ENCODE peak calls at places on chromosomes 6 and 20, in six cellular contexts. Q, V, K, S, E and R are unnamed samples.

GRCh38 chr20:24634855-24635254 is 165.4 kb downstream of the SYNDIG1 start:
- DNase-seq in V (no peak), K (no peak), E (no peak), Q (no peak), S (no peak), R (no peak)

GRCh38 chr6:15504040-15504491 is 158.8 kb downstream of the DTNBP1 start:
- DNase-seq in E (peak), Q (peak), V (peak), S (peak), K (no peak), R (no peak)

GRCh38 chr6:109297719-109298118 is 84.5 kb downstream of the CD164 start:
- DNase-seq in V (no peak), E (no peak), S (no peak), K (no peak), Q (no peak), R (no peak)

GRCh38 chr6:98747960-98748359 is 86.4 kb upstream of the POU3F2 start:
- DNase-seq in V (no peak), S (no peak), Q (no peak), E (no peak), K (no peak), R (no peak)

GRCh38 chr6:117498159-117498558 is 15.7 kb downstream of the DCBLD1 start:
- DNase-seq in Q (no peak), E (no peak), K (no peak), V (no peak), S (no peak), R (no peak)

GRCh38 chr6:169141706-169142705 is 111.6 kb downstream of the THBS2 start:
- DNase-seq in E (peak), V (peak), S (no peak), K (no peak), Q (peak), R (no peak)

GRCh38 chr20:48823960-48824497 is 3.8 kb downstream of the PREX1 start:
- DNase-seq in Q (no peak), S (no peak), V (no peak), K (peak), E (no peak), R (peak)

GRCh38 chr6:169404828-169405227 is 151.2 kb upstream of the THBS2 start:
- DNase-seq in S (no peak), V (no peak), K (no peak), Q (no peak), E (no peak), R (no peak)

GRCh38 chr6:36510365-36510764 is 36.9 kb downstream of the STK38 start:
- DNase-seq in S (no peak), K (no peak), Q (no peak), E (no peak), V (peak), R (no peak)

GRCh38 chr6:163414367-163415175 is at the start of gene QKI:
- DNase-seq in S (peak), V (peak), K (peak), E (peak), Q (peak), R (peak)

DNA sequence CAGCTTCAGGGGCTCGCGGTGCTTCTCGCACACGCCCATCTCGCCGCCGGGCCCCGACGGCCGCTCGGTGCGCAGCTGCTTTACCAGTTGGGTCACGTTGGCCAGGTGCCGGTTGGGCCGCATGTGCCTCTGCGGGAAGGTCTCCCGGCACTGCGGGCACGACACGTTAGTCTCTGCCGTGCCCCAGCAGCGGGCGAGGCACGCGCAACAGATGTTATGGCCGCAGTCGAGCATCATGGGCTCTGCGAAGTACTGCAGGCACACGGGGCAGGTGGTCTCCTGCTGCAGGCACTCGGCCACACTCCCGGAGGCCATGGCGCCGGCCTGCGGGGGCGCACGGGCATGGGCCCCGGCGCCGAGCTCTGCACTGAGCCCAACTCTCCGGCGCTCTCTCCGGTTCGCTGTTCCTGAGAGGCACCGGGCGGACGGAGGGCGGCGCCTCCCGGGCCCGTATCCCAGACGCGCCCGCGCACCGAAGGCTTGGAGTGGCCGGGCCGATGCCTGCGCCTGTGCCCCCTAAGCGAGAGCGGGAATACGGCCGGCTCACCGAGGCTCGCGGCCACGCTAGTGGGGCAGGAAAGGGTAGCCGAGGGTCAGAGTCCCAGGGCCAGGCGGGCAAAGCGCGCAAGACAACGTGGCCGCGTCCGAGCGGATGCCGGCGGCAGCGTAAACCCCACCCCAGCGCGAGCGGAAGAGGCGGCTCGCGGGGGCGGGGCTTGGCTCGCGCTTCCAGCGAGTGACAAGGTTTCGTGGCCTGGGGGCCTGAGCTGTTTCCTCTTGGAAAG is at the start of gene TRIM27:
- DNase-seq in E (peak), Q (peak), K (peak), V (peak), S (peak), R (peak)
- TF ChIP-seq POLR2A in E (peak), Q (peak), K (peak), V (peak), S (peak), R (peak)

GRCh38 chr6:10518461-10519216 is 2.5 kb upstream of the GCNT2 start:
- DNase-seq in E (no peak), V (peak), K (no peak), S (peak), Q (no peak), R (no peak)

GRCh38 chr6:10522929-10523573 is 1.9 kb downstream of the GCNT2 start:
- DNase-seq in E (no peak), Q (no peak), K (no peak), S (no peak), V (no peak), R (no peak)

GRCh38 chr6:10520468-10520867 is 683 bp upstream of the GCNT2 start:
- DNase-seq in Q (no peak), K (no peak), V (no peak), E (no peak), S (no peak), R (no peak)

GRCh38 chr6:10516953-10517352 is 4.2 kb upstream of the GCNT2 start:
- DNase-seq in Q (no peak), K (no peak), E (no peak), S (no peak), V (no peak), R (no peak)

GRCh38 chr6:10521104-10521808 is at the start of gene GCNT2:
- DNase-seq in K (no peak), E (no peak), Q (no peak), V (peak), S (peak), R (no peak)
- TF ChIP-seq POLR2AphosphoS5 in K (peak), E (peak), Q (no peak), V (no peak), S (peak), R (no peak)

GRCh38 chr6:52517502-52518278 is 59.2 kb downstream of the TRAM2 start:
- DNase-seq in V (peak), Q (no peak), E (peak), S (peak), K (no peak), R (peak)
- TF ChIP-seq POLR2A in V (peak), Q (no peak), E (no peak), S (no peak), K (no peak), R (no peak)

DNA sequence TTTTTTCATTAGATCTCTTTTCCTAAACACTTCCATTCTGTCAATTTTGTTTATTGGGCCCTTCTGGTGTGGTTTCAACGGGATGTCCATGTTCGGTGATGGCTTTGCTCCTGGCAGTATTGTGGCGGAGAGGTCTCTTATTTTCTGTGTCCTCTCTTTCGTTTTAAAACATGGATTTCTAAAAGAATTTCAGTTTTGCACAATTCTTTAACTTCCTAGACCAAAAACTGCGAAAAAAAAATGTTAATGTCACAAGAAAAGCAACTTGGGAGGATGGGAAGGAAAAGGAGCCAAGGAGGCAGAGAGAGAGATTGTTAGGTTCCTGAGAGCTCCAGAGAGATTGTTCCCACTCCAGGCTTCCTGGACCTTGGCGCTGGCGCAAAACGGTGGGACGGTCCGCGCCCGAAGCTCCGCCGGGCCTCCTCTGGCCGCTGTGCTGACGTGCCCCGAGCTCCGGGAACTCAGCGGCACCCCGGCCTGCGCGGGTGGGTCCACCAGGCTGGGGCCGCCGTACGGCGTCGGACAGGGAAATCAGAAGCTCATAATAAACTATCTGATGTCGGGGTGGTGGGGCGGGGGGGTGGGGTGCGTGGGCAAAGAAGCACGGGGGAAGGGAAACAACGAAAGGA is 887 bp upstream of the OLIG3 start:
- DNase-seq in V (no peak), Q (no peak), S (no peak), E (no peak), K (no peak), R (no peak)
- TF ChIP-seq POLR2AphosphoS5 in V (no peak), Q (no peak), S (no peak), E (peak), K (no peak), R (no peak)

GRCh38 chr6:131644921-131645320 is 7.8 kb downstream of the ENPP3 start:
- DNase-seq in Q (no peak), E (no peak), S (no peak), V (no peak), K (no peak), R (no peak)
- TF ChIP-seq POLR2A in Q (no peak), E (no peak), S (no peak), V (no peak), K (no peak), R (no peak)

GRCh38 chr20:51121272-51121671 is 98.4 kb upstream of the KCNG1 start:
- DNase-seq in S (no peak), K (no peak), E (peak), Q (no peak), V (no peak), R (no peak)
- TF ChIP-seq POLR2AphosphoS5 in S (no peak), K (no peak), E (peak), Q (no peak), V (no peak), R (no peak)

DNA sequence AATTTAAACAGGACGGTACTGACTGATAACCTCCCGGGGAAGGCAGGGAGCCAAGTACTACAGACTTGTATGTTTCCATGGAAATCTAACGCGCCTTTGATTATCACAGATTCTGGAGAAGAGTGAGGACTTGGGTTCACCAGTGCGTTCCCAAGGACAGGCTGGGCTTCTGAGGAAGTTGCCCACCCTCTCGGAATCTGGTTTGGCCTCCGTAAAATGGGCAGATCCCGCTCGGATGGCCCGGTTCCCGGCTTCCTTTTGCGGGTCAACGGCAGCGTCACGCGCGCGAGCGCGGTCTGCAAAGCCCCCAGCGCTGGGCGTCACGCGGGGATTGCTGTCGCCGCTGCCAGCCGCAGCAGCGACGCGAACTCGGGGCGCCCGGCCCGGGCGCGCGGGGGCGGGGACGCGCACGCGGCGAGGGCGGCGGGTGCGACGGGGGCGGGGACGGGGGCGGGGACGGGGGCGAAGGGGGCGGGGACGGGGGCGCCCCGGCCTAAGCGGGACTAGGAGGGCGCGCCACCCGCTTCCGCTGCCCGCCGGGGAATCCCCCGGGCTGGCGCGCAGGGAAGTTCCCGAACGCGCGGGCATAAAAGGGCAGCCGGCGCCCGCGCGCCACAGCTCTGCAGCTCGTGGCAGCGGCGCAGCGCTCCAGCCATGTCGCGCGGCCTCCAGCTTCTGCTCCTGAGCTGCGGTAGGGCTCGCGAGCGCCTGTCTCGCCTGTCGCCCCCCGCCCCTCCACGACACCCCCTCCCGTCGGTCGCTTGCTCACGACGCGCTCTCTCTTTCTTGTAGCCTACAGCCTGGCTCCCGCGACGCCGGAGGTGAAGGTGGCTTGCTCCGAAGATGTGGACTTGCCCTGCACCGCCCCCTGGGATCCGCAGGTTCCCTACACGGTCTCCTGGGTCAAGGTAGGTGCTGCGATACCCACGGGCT is at the start of gene CD83:
- DNase-seq in Q (peak), V (peak), E (peak), K (peak), S (peak), R (peak)
- TF ChIP-seq POLR2A in Q (peak), V (peak), E (no peak), K (peak), S (no peak), R (peak)

GRCh38 chr20:64049060-64049886 is at the start of gene SOX18:
- DNase-seq in K (no peak), V (no peak), E (no peak), S (no peak), Q (peak), R (no peak)

GRCh38 chr20:64047968-64048401 is 1.5 kb downstream of the SOX18 start:
- DNase-seq in E (no peak), V (no peak), S (no peak), K (no peak), Q (no peak), R (no peak)

GRCh38 chr20:64049887-64050260 is 435 bp upstream of the SOX18 start:
- DNase-seq in K (no peak), V (no peak), S (no peak), E (no peak), Q (no peak), R (no peak)

GRCh38 chr20:64047046-64047389 is 2.4 kb downstream of the SOX18 start:
- DNase-seq in Q (no peak), K (no peak), S (no peak), E (no peak), V (no peak), R (no peak)

GRCh38 chr20:64048402-64049044 is 916 bp downstream of the SOX18 start:
- DNase-seq in K (no peak), Q (no peak), V (no peak), S (no peak), E (no peak), R (no peak)
- TF ChIP-seq POLR2AphosphoS5 in K (no peak), Q (no peak), V (no peak), S (no peak), E (no peak), R (no peak)

GRCh38 chr6:33344771-33345697 is 27.5 kb upstream of the ZBTB22 start:
- DNase-seq in V (peak), S (peak), E (peak), K (peak), Q (peak), R (no peak)
- TF ChIP-seq POLR2A in V (no peak), S (no peak), E (no peak), K (no peak), Q (no peak), R (no peak)

GRCh38 chr6:158655569-158656450 is 6.0 kb downstream of the SYTL3 start:
- DNase-seq in Q (no peak), S (no peak), E (no peak), K (no peak), V (no peak), R (no peak)

GRCh38 chr6:158654960-158655485 is 5.2 kb downstream of the SYTL3 start:
- DNase-seq in S (no peak), V (no peak), Q (no peak), E (no peak), K (no peak), R (no peak)

GRCh38 chr6:158653577-158654354 is 3.9 kb downstream of the SYTL3 start:
- DNase-seq in Q (peak), S (peak), K (no peak), E (no peak), V (peak), R (no peak)

GRCh38 chr6:158649289-158650143 is at the start of gene SYTL3:
- DNase-seq in V (peak), K (no peak), Q (peak), E (peak), S (no peak), R (no peak)

DNA sequence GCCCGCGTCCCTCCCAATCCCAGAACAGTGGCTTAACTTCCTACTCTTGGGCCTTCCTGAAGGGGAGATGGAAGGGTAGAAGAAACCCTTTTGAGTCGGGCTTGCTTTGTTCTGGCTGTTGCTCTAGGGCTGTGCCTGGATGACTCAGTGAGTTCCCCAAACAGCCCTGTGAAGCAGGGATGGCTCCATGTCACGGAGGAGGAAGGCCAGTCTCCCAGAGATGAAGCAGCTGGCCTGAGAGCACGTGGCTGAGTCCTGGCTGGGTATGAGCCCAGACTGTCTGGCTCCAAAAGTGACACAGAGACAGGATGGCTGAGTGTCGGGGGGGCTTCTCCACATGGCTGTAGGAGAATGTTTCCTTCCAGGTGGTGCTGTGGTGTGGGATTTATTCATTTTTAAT is 4.6 kb downstream of the SYTL3 start:
- DNase-seq in Q (peak), E (peak), S (no peak), K (no peak), V (peak), R (no peak)
- TF ChIP-seq POLR2AphosphoS5 in Q (peak), E (peak), S (no peak), K (no peak), V (peak), R (no peak)